ENCODE peak calls at places on chromosome 19, in four cellular contexts. A is PC-3, H is mammary epithelial cell, Z is fibroblast of lung. C is an unnamed sample. For H3K36me3, the result is how much of the 10 kb centered on the place peaks cover.

GRCh38 chr19:21092107-21092506 is 10.1 kb downstream of the ZNF714 start:
- DNase-seq in A (no peak), H (no peak), Z (peak), C (no peak)

GRCh38 chr19:10640361-10640760 is 13.8 kb upstream of the ILF3 start:
- DNase-seq in A (no peak), H (no peak), Z (no peak), C (no peak)

GRCh38 chr19:45137179-45137761 is 23.5 kb downstream of the NKPD1 start:
- DNase-seq in A (no peak), H (no peak), Z (peak), C (no peak)

GRCh38 chr19:1235625-1236538 is 1.9 kb downstream of the CBARP start:
- DNase-seq in A (peak), H (no peak), Z (peak), C (peak)

GRCh38 chr19:51127755-51128154 is 3.0 kb downstream of the SIGLEC9 start:
- DNase-seq in A (peak), H (no peak), Z (no peak), C (peak)

GRCh38 chr19:4748589-4748988 is 24.9 kb upstream of the DPP9 start:
- DNase-seq in A (peak), H (no peak), Z (no peak), C (no peak)

GRCh38 chr19:10855879-10856522 is 7.8 kb downstream of the C19orf38 start:
- DNase-seq in A (peak), H (no peak), Z (no peak), C (no peak)

GRCh38 chr19:34676697-34677385 is at the start of gene SCGB2B2:
- DNase-seq in A (peak), H (no peak), Z (no peak), C (no peak)

GRCh38 chr19:53908106-53908932 is 759 bp upstream of the CACNG7 start:
- DNase-seq in A (peak), H (peak), Z (peak), C (peak)

GRCh38 chr19:1136201-1136600 is 32.4 kb downstream of the GPX4 start:
- DNase-seq in A (no peak), H (no peak), Z (no peak), C (no peak)

GRCh38 chr19:35766571-35767104 is 8.7 kb downstream of the PROSER3 start:
- DNase-seq in A (no peak), H (no peak), Z (no peak), C (no peak)

GRCh38 chr19:11101057-11101456 is 11.8 kb downstream of the LDLR start:
- DNase-seq in A (no peak), H (no peak), Z (no peak), C (no peak)

GRCh38 chr19:15562145-15562544 is 52.9 kb upstream of the CYP4F8 start:
- DNase-seq in A (no peak), H (no peak), Z (no peak), C (no peak)

GRCh38 chr19:14363203-14364097 is 17.8 kb upstream of the ADGRE5 start:
- DNase-seq in A (peak), H (peak), Z (peak), C (peak)

GRCh38 chr19:16266586-16266942 is 58.1 kb upstream of the KLF2 start:
- DNase-seq in A (no peak), H (no peak), Z (no peak), C (no peak)

GRCh38 chr19:33667141-33667540 is 45.4 kb downstream of the CHST8 start:
- DNase-seq in A (no peak), H (no peak), Z (no peak), C (no peak)

GRCh38 chr19:4303778-4304508 is 455 bp upstream of the FSD1 start:
- DNase-seq in A (no peak), H (no peak), Z (no peak), C (no peak)

GRCh38 chr19:8486661-8487136 is 15.7 kb downstream of the PRAM1 start:
- DNase-seq in A (no peak), H (no peak), Z (no peak), C (no peak)

GRCh38 chr19:18730885-18731513 is 47.5 kb downstream of the CRTC1 start:
- DNase-seq in A (no peak), H (no peak), Z (no peak), C (no peak)

GRCh38 chr19:9565900-9566705 is 18.2 kb downstream of the ZNF121 start:
- DNase-seq in A (peak), H (no peak), Z (peak), C (no peak)

GRCh38 chr19:30207357-30207756 is 164.8 kb upstream of the ZNF536 start:
- DNase-seq in A (no peak), H (no peak), Z (no peak), C (no peak)

GRCh38 chr19:29966594-29967249 is 24.7 kb downstream of the URI1 start:
- DNase-seq in A (peak), H (no peak), Z (peak), C (no peak)

GRCh38 chr19:46481187-46481586 is 9.8 kb upstream of the PNMA8A start:
- DNase-seq in A (no peak), H (no peak), Z (peak), C (no peak)

GRCh38 chr19:15276620-15277019 is 44.4 kb upstream of the EPHX3 start:
- DNase-seq in A (no peak), H (peak), Z (no peak), C (peak)

GRCh38 chr19:1554968-1555801 is 12.9 kb downstream of the MEX3D start:
- DNase-seq in A (no peak), H (no peak), Z (no peak), C (no peak)

GRCh38 chr19:32928806-32929205 is 43.0 kb downstream of the CEP89 start:
- DNase-seq in A (peak), H (no peak), Z (no peak), C (no peak)

GRCh38 chr19:33702606-33703437 is 81.1 kb downstream of the CHST8 start:
- DNase-seq in A (no peak), H (no peak), Z (no peak), C (no peak)

GRCh38 chr19:1247747-1248453 is 483 bp upstream of the MIDN start:
- DNase-seq in A (peak), H (no peak), Z (peak), C (peak)

DNA sequence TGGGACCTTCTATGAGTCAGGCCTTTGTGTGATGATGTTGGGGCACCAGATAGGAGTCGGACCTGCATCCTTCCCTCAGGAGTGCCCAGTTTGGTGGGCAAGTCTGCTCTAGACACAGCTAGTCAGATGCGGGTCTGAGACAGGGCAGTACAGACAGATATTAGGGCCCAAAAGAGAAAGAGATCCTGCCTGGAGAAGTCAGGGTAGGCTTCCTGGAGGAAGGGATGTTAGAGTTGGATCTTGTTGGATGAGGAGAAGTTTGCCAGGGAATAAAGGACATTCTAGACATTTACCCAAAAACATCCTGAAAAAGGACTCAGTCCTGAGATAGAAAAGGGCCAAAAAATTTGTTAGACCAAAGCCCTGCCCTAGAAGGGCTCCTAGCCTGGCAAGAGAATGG is 17.2 kb downstream of the VRK3 start:
- DNase-seq in A (no peak), H (no peak), Z (no peak), C (no peak)
- H3K36me3 ChIP-seq in A (under half), H (under half), Z (under half), C (under half)

GRCh38 chr19:38722947-38723605 is 21.2 kb downstream of the CAPN12 start:
- DNase-seq in A (no peak), H (no peak), Z (no peak), C (no peak)
- H3K36me3 ChIP-seq in A (half or more), H (half or more), Z (half or more), C (half or more)

GRCh38 chr19:41425174-41426115 is 1.7 kb downstream of the B3GNT8 start:
- DNase-seq in A (no peak), H (no peak), Z (no peak), C (no peak)
- H3K36me3 ChIP-seq in A (under half), H (under half), Z (under half), C (under half)

GRCh38 chr19:49681830-49682229 is 4.8 kb downstream of the PRMT1 start:
- DNase-seq in A (no peak), H (no peak), Z (no peak), C (no peak)

GRCh38 chr19:49682274-49682673 is 5.2 kb downstream of the PRMT1 start:
- DNase-seq in A (no peak), H (no peak), Z (no peak), C (no peak)

GRCh38 chr19:49678970-49679831 is 2.1 kb downstream of the PRMT1 start:
- DNase-seq in A (peak), H (no peak), Z (no peak), C (no peak)

GRCh38 chr19:49679832-49680472 is 2.9 kb downstream of the PRMT1 start:
- DNase-seq in A (no peak), H (no peak), Z (no peak), C (no peak)

DNA sequence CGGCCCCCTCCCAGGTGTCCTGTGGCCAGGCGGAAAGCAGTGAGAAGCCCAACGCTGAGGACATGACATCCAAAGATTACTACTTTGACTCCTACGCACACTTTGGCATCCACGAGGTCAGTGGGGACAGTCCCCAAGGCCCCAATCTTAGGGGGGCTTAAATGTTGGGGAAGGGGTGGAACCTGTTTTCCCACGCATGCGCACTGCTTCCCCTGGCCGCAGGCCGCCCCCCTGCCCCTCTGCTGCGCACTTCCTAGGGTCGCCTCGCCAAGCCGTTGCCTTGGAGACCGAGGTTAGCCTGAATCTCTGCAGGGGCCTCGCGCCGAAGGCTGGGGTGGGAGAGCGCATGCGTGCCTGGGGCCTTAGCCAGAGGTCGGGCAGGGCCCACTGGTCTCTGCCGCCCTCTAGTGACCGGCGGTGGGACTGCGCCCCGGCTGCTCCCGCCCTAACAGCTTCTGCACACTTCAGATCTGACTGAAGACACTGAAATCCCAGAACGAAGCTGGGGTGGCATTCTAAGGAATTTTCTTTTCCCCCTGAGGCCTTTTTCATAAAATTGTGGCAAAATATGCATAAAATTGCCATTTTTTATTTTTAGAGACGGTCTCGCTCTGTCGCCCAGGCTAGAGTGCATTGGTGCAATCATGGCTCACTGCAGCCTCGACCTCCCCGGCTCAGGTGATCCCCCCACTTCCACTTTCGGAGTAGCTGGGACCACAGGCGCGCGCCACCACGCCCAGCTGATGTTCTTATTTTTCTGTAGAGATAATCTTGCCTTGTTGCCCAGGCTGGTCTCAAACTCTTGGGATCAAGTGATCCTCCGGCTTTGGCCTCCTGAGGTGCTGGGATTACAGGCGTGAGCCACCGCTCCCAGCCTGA is 3.6 kb downstream of the PRMT1 start:
- DNase-seq in A (peak), H (peak), Z (peak), C (peak)
- H3K36me3 ChIP-seq in A (half or more), H (under half), Z (under half), C (under half)

DNA sequence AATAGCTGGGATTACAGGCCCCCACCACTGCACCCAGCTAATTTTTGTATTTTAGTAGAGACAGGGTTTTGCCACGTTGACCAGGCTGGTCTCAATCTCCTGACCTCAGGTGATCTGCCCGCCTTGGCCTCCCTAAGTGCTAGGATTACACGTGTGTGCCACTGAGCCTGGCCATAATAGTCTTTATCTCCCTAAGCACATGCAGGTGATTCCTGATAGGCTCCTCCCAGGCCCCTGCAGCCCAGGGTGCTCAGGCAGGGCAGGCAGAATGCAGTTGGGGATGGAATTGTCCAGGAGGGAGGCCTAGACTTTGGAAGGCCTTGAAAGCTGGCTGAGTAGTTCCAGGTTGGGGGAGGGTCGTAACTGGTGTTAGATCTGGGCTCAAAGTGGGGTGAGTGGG is 8.5 kb downstream of the ZNF526 start:
- DNase-seq in A (no peak), H (no peak), Z (no peak), C (no peak)
- H3K36me3 ChIP-seq in A (under half), H (under half), Z (half or more), C (half or more)

GRCh38 chr19:38375098-38375493 is 725 bp downstream of the PSMD8 start:
- DNase-seq in A (no peak), H (no peak), Z (no peak), C (no peak)

GRCh38 chr19:38377052-38377451 is 2.7 kb downstream of the PSMD8 start:
- DNase-seq in A (no peak), H (no peak), Z (no peak), C (no peak)

GRCh38 chr19:38374332-38375097 is at the start of gene PSMD8:
- DNase-seq in A (peak), H (peak), Z (peak), C (peak)

GRCh38 chr19:38375748-38376147 is 1.4 kb downstream of the PSMD8 start:
- DNase-seq in A (no peak), H (peak), Z (peak), C (no peak)

GRCh38 chr19:38376576-38376975 is 2.2 kb downstream of the PSMD8 start:
- DNase-seq in A (no peak), H (no peak), Z (no peak), C (no peak)
- H3K36me3 ChIP-seq in A (under half), H (under half), Z (under half), C (under half)

C was measured in trophoblast cell.